ENCODE peak calls at places on chromosomes 6 and 20, in seven cellular contexts. Z is astrocyte of the spinal cord, H is AG04450, J is astrocyte of the cerebellum, X is left lung, D is Calu3, N is AG10803. Y is an unnamed sample.

GRCh38 chr6:107578642-107579332 is 88.9 kb downstream of the SOBP start:
- DNase-seq in N (no peak), D (no peak), H (no peak), J (no peak), Z (no peak), X (no peak), Y (no peak)

GRCh38 chr20:63970714-63971431 is 1.1 kb upstream of the ZNF512B start:
- DNase-seq in D (no peak), Z (no peak), N (no peak), X (no peak), H (no peak), J (no peak), Y (no peak)

GRCh38 chr6:25961619-25962367 is 809 bp upstream of the TRIM38 start:
- DNase-seq in H (no peak), J (no peak), D (no peak), Z (no peak), N (no peak), X (no peak), Y (no peak)

GRCh38 chr20:57429579-57430202 is 38.5 kb downstream of the RBM38 start:
- DNase-seq in D (no peak), H (no peak), X (peak), J (no peak), N (no peak), Z (peak), Y (no peak)

GRCh38 chr6:129575378-129576118 is 134.4 kb downstream of the ARHGAP18 start:
- DNase-seq in Z (peak), J (peak), N (peak), H (no peak), X (no peak), D (peak), Y (no peak)

GRCh38 chr6:126063512-126064146 is 77.3 kb downstream of the TRMT11 start:
- DNase-seq in H (peak), D (no peak), J (peak), X (no peak), Z (peak), N (peak), Y (no peak)

GRCh38 chr6:47034421-47034820 is 7.7 kb downstream of the ADGRF1 start:
- DNase-seq in J (peak), Z (peak), D (no peak), H (no peak), X (no peak), N (no peak), Y (no peak)

GRCh38 chr6:12312736-12313135 is 22.6 kb downstream of the EDN1 start:
- DNase-seq in H (no peak), J (no peak), X (no peak), D (no peak), N (peak), Z (no peak), Y (no peak)

GRCh38 chr6:75101896-75102680 is 103.8 kb downstream of the COL12A1 start:
- DNase-seq in J (no peak), H (no peak), D (no peak), X (no peak), Z (peak), N (peak), Y (no peak)

GRCh38 chr6:136932599-136932998 is 10.5 kb downstream of the SLC35D3 start:
- DNase-seq in J (no peak), H (no peak), D (no peak), Z (no peak), X (no peak), N (no peak), Y (no peak)

GRCh38 chr6:68054776-68055175 is 580.3 kb upstream of the ADGRB3 start:
- DNase-seq in X (no peak), D (no peak), H (no peak), J (no peak), N (peak), Z (no peak), Y (no peak)

GRCh38 chr20:15768370-15768741 is 804.9 kb downstream of the KIF16B start:
- DNase-seq in N (no peak), H (no peak), J (no peak), D (no peak), Z (no peak), X (no peak), Y (no peak)

GRCh38 chr6:166087246-166087645 is 80.4 kb downstream of the TBXT start:
- DNase-seq in H (no peak), N (no peak), Z (no peak), X (no peak), J (no peak), D (no peak), Y (no peak)

GRCh38 chr20:41560971-41561370 is 57.2 kb downstream of the CHD6 start:
- DNase-seq in D (no peak), X (no peak), J (no peak), N (peak), H (no peak), Z (no peak), Y (no peak)

GRCh38 chr6:107154131-107154906 is 39.0 kb upstream of the BEND3 start:
- DNase-seq in H (no peak), D (peak), Z (peak), N (no peak), X (no peak), J (no peak), Y (peak)

GRCh38 chr6:17389274-17389847 is 4.0 kb upstream of the CAP2 start:
- DNase-seq in H (no peak), X (no peak), Z (peak), D (no peak), N (peak), J (no peak), Y (no peak)

GRCh38 chr6:81298751-81299150 is 453.7 kb downstream of the TENT5A start:
- DNase-seq in D (no peak), Z (no peak), X (no peak), N (no peak), H (no peak), J (no peak), Y (no peak)

GRCh38 chr20:4091332-4092135 is 76.2 kb upstream of the RNF24 start:
- DNase-seq in D (peak), Z (peak), X (peak), N (peak), H (peak), J (no peak), Y (peak)

DNA sequence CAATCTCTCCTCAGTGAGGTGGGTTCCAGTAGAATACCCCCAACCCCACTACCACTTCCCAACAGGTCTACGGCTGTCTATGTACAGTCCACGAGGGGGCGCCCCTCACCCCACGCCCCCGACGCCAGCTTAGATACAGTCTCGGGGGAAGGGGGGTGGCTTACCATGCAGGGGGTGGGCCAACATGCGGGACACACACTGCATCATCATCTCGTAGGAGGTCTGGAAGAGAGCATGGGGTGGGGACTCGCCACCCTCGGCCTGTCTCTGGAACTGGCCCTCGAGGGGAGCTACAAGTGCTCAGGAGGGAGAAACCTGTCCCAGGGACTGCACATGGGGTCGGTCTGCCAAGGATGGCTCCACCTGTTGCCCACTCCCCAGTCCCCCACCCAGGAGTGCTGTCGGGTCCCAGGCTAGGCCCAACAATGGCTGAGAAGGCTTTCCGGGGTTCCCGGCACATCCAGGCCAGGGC is 8.5 kb downstream of the MTCH1 start:
- DNase-seq in X (no peak), J (no peak), H (no peak), Z (no peak), N (no peak), D (no peak), Y (no peak)
- TF ChIP-seq CTCF in X (no peak), J (peak), H (peak), Z (peak), N (peak), D (no peak), Y (peak)

DNA sequence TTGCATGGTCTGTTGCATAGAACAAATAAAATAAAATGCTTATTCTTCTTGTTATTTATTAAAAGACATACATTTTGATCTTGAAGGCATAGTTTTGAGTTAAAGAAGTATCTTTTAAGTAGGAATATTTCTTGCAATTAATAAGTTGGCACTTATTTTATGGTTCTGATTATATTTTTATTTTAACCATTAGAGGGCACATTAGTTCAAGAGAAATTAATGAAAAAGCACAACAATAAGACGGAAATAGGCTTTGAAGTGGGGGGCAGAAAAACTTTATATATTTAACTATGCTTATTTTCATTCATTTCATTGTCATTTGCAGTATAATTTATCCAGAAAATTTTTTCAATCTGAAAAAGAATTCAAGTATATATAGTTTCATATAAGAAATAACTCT is 44.2 kb upstream of the MAP3K7 start:
- DNase-seq in Z (no peak), X (no peak), N (no peak), H (no peak), J (no peak), D (no peak), Y (no peak)
- TF ChIP-seq CTCF in Z (no peak), X (no peak), N (no peak), H (no peak), J (no peak), D (no peak), Y (no peak)

GRCh38 chr6:33211666-33212422 is 3.5 kb downstream of the RING1 start:
- DNase-seq in H (no peak), X (no peak), Z (no peak), D (no peak), N (no peak), J (no peak), Y (no peak)
- TF ChIP-seq CTCF in H (no peak), X (no peak), Z (no peak), D (no peak), N (no peak), J (no peak), Y (no peak)

GRCh38 chr6:55953384-55953783 is 78.0 kb upstream of the BMP5 start:
- DNase-seq in Z (peak), N (peak), D (no peak), H (peak), X (no peak), J (no peak), Y (no peak)
- TF ChIP-seq CTCF in Z (peak), N (peak), D (no peak), H (peak), X (no peak), J (no peak), Y (peak)

GRCh38 chr20:46011631-46012482 is 3.1 kb downstream of the MMP9 start:
- DNase-seq in D (peak), N (peak), Z (no peak), H (no peak), J (no peak), X (peak), Y (no peak)
- TF ChIP-seq CTCF in D (peak), N (peak), Z (peak), H (peak), J (peak), X (no peak), Y (peak)

Y was measured in progenitor cell of endocrine pancreas.